ENCODE peak calls at places on chromosome 14, in five cellular contexts. J is neural crest cell, B is amniotic epithelial cell, D is activated B cell treated with CpG ODN at 0.5 μM for 24 hours, H is AG10803. G is an unnamed sample.
A peak's percentile ranks its signal among the peaks of the same experiment; 100 is the strongest.

GRCh38 chr14:74552623-74553022 is 59.1 kb downstream of the ISCA2 start:
- DNase-seq in J (no peak), B (no peak), D (no peak), H (peak; percentile 90), G (no peak)

GRCh38 chr14:91573894-91574837 is 64.1 kb upstream of the PPP4R3A start:
- DNase-seq in J (peak; percentile 31), B (peak; percentile 1), D (peak; percentile 49), H (peak; percentile 66), G (peak; percentile 63)

GRCh38 chr14:71105177-71105576 is 197.9 kb downstream of the PCNX1 start:
- DNase-seq in J (no peak), B (no peak), D (no peak), H (no peak), G (no peak)

GRCh38 chr14:97120204-97121120 is 323.3 kb downstream of the VRK1 start:
- DNase-seq in J (no peak), B (no peak), D (no peak), H (no peak), G (peak; percentile 17)

GRCh38 chr14:71885301-71885700 is 46.9 kb upstream of the RGS6 start:
- DNase-seq in J (no peak), B (no peak), D (no peak), H (no peak), G (no peak)

GRCh38 chr14:101853455-101854018 is 92.0 kb downstream of the PPP2R5C start:
- DNase-seq in J (no peak), B (no peak), D (no peak), H (no peak), G (no peak)

GRCh38 chr14:93954900-93955891 is 21.2 kb downstream of the ASB2 start:
- DNase-seq in J (no peak), B (no peak), D (no peak), H (no peak), G (peak; percentile 40)

GRCh38 chr14:68816183-68816942 is 23.5 kb upstream of the ZFP36L1 start:
- DNase-seq in J (peak; percentile 99), B (peak; percentile 85), D (peak; percentile 96), H (peak; percentile 90), G (peak; percentile 87)

GRCh38 chr14:32648434-32648833 is 290.2 kb upstream of the NPAS3 start:
- DNase-seq in J (no peak), B (peak; percentile 77), D (no peak), H (peak; percentile 73), G (no peak)

GRCh38 chr14:54681819-54682261 is 114.9 kb downstream of the SAMD4A start:
- DNase-seq in J (no peak), B (peak; percentile 86), D (no peak), H (no peak), G (no peak)

GRCh38 chr14:33914676-33915516 is 36.0 kb downstream of the EGLN3 start:
- DNase-seq in J (no peak), B (peak; percentile 90), D (no peak), H (peak; percentile 48), G (no peak)

GRCh38 chr14:97584528-97584927 is 787.3 kb downstream of the VRK1 start:
- DNase-seq in J (no peak), B (no peak), D (no peak), H (no peak), G (no peak)

GRCh38 chr14:73759183-73759713 is 45.1 kb upstream of the PNMA1 start:
- DNase-seq in J (peak; percentile 33), B (peak; percentile 51), D (peak; percentile 61), H (peak; percentile 61), G (no peak)

GRCh38 chr14:64812412-64812811 is 67.3 kb downstream of the SPTB start:
- DNase-seq in J (no peak), B (no peak), D (peak; percentile 28), H (no peak), G (no peak)

GRCh38 chr14:42299692-42300091 is 693.0 kb downstream of the LRFN5 start:
- DNase-seq in J (no peak), B (no peak), D (no peak), H (no peak), G (no peak)

GRCh38 chr14:95515080-95515489 is 1.4 kb downstream of the SYNE3 start:
- DNase-seq in J (peak; percentile 33), B (no peak), D (no peak), H (peak; percentile 72), G (no peak)

GRCh38 chr14:80587096-80587724 is 354.3 kb downstream of the CEP128 start:
- DNase-seq in J (no peak), B (peak; percentile 69), D (no peak), H (peak; percentile 60), G (no peak)

GRCh38 chr14:82251434-82251833 is 717.8 kb upstream of the SEL1L start:
- DNase-seq in J (no peak), B (no peak), D (no peak), H (no peak), G (no peak)

GRCh38 chr14:77141592-77142288 is at the start of gene ZDHHC22:
- DNase-seq in J (no peak), B (no peak), D (no peak), H (no peak), G (no peak)

GRCh38 chr14:58637040-58637390 is 747 bp upstream of the DACT1 start:
- DNase-seq in J (no peak), B (peak; percentile 65), D (no peak), H (peak; percentile 89), G (no peak)

GRCh38 chr14:55752580-55753365 is 172.8 kb downstream of the KTN1 start:
- DNase-seq in J (no peak), B (peak; percentile 95), D (no peak), H (peak; percentile 26), G (no peak)

GRCh38 chr14:53655080-53655785 is 301.4 kb downstream of the BMP4 start:
- DNase-seq in J (no peak), B (no peak), D (no peak), H (no peak), G (no peak)

GRCh38 chr14:35385042-35385839 is 19.3 kb downstream of the NFKBIA start:
- DNase-seq in J (no peak), B (peak; percentile 77), D (no peak), H (peak; percentile 89), G (no peak)

GRCh38 chr14:34733245-34733644 is 18.9 kb upstream of the CFL2 start:
- DNase-seq in J (no peak), B (peak; percentile 44), D (no peak), H (peak; percentile 80), G (no peak)

GRCh38 chr14:94867931-94868597 is 98.2 kb upstream of the GSC start:
- DNase-seq in J (peak; percentile 35), B (no peak), D (no peak), H (peak; percentile 25), G (no peak)

GRCh38 chr14:24952851-24953666 is 96.9 kb downstream of the STXBP6 start:
- DNase-seq in J (peak; percentile 34), B (no peak), D (no peak), H (no peak), G (no peak)